ENCODE peak calls at places on chromosomes 13 and 19, in five cellular contexts. U is HCT116, Y is MM.1S, G is neural progenitor cell, B is GM23248. O is an unnamed sample.
A peak's percentile ranks its signal among the peaks of the same experiment; 100 is the strongest.

GRCh38 chr13:111265701-111266035 is 54.8 kb upstream of the TEX29 start:
- DNase-seq in U (no peak), Y (no peak), G (peak; percentile 15), B (no peak), O (no peak)

GRCh38 chr13:72920097-72920496 is 138.2 kb downstream of the PIBF1 start:
- DNase-seq in U (no peak), Y (no peak), G (no peak), B (peak; percentile 42), O (no peak)

GRCh38 chr19:48537541-48537940 is 14.4 kb upstream of the SULT2B1 start:
- DNase-seq in U (no peak), Y (no peak), G (no peak), B (no peak), O (no peak)

GRCh38 chr13:79417741-79418140 is 11.7 kb upstream of the RBM26 start:
- DNase-seq in U (no peak), Y (no peak), G (no peak), B (no peak), O (no peak)

GRCh38 chr13:26037302-26037701 is 14.5 kb downstream of the SHISA2 start:
- DNase-seq in U (peak; percentile 23), Y (no peak), G (peak; percentile 84), B (no peak), O (peak; percentile 37)

GRCh38 chr19:36489920-36490415 is 607 bp upstream of the ZNF566 start:
- DNase-seq in U (no peak), Y (peak; percentile 18), G (peak; percentile 96), B (peak; percentile 93), O (peak; percentile 93)

GRCh38 chr13:27403252-27403678 is 21.2 kb upstream of the GTF3A start:
- DNase-seq in U (no peak), Y (no peak), G (peak; percentile 61), B (peak; percentile 79), O (no peak)

GRCh38 chr19:39237200-39238184 is 7.3 kb downstream of the IFNL3 start:
- DNase-seq in U (peak; percentile 3), Y (peak; percentile 79), G (no peak), B (no peak), O (peak; percentile 81)

GRCh38 chr19:41753159-41753558 is 2.2 kb upstream of the CEACAM6 start:
- DNase-seq in U (peak; percentile 34), Y (peak; percentile 50), G (peak; percentile 50), B (peak; percentile 52), O (peak; percentile 69)

GRCh38 chr13:104106705-104107393 is 1040.6 kb upstream of the SLC10A2 start:
- DNase-seq in U (no peak), Y (no peak), G (no peak), B (no peak), O (no peak)

GRCh38 chr19:44712864-44713515 is 14.0 kb downstream of the CEACAM16 start:
- DNase-seq in U (no peak), Y (peak; percentile 50), G (no peak), B (peak; percentile 23), O (no peak)

GRCh38 chr13:75841905-75842304 is 205.8 kb downstream of the LMO7 start:
- DNase-seq in U (no peak), Y (no peak), G (no peak), B (no peak), O (no peak)

GRCh38 chr19:10751109-10751972 is 33.5 kb downstream of the DNM2 start:
- DNase-seq in U (no peak), Y (no peak), G (no peak), B (no peak), O (no peak)

GRCh38 chr19:33520048-33520643 is 1.4 kb downstream of the PEPD start:
- DNase-seq in U (no peak), Y (no peak), G (no peak), B (no peak), O (no peak)

GRCh38 chr13:42832341-42833153 is 51.2 kb downstream of the FAM216B start:
- DNase-seq in U (no peak), Y (no peak), G (no peak), B (peak; percentile 94), O (no peak)

GRCh38 chr13:105758929-105759328 is 776.5 kb downstream of the EFNB2 start:
- DNase-seq in U (no peak), Y (no peak), G (no peak), B (no peak), O (no peak)

GRCh38 chr19:31058676-31059075 is 290.6 kb downstream of the TSHZ3 start:
- DNase-seq in U (no peak), Y (no peak), G (no peak), B (no peak), O (no peak)

GRCh38 chr13:92315265-92315664 is 911.3 kb upstream of the GPC6 start:
- DNase-seq in U (no peak), Y (peak; percentile 12), G (no peak), B (no peak), O (no peak)
- TF ChIP-seq EZH2phosphoT487 in U (no peak), Y (no peak), G (no peak), B (no peak), O (no peak)

GRCh38 chr19:1263198-1263597 is 5.9 kb upstream of the CIRBP start:
- DNase-seq in U (no peak), Y (no peak), G (no peak), B (no peak), O (no peak)
- H3K27ac ChIP-seq in U (peak overlapping the region; percentile 99), Y (no peak overlapping the region), G (no peak overlapping the region), B (no peak overlapping the region), O (peak overlapping the region; percentile 93)

GRCh38 chr19:55160128-55160985 is 2.8 kb upstream of the TNNI3 start:
- DNase-seq in U (peak; percentile 92), Y (peak; percentile 85), G (peak; percentile 97), B (peak; percentile 96), O (peak; percentile 95)

GRCh38 chr19:55158423-55158822 is 891 bp upstream of the TNNI3 start:
- DNase-seq in U (no peak), Y (no peak), G (no peak), B (no peak), O (no peak)

GRCh38 chr19:55160986-55161365 is 3.4 kb upstream of the TNNI3 start:
- DNase-seq in U (no peak), Y (no peak), G (no peak), B (no peak), O (no peak)

GRCh38 chr19:55157064-55157908 is at the start of gene TNNI3:
- DNase-seq in U (no peak), Y (no peak), G (no peak), B (no peak), O (no peak)

DNA sequence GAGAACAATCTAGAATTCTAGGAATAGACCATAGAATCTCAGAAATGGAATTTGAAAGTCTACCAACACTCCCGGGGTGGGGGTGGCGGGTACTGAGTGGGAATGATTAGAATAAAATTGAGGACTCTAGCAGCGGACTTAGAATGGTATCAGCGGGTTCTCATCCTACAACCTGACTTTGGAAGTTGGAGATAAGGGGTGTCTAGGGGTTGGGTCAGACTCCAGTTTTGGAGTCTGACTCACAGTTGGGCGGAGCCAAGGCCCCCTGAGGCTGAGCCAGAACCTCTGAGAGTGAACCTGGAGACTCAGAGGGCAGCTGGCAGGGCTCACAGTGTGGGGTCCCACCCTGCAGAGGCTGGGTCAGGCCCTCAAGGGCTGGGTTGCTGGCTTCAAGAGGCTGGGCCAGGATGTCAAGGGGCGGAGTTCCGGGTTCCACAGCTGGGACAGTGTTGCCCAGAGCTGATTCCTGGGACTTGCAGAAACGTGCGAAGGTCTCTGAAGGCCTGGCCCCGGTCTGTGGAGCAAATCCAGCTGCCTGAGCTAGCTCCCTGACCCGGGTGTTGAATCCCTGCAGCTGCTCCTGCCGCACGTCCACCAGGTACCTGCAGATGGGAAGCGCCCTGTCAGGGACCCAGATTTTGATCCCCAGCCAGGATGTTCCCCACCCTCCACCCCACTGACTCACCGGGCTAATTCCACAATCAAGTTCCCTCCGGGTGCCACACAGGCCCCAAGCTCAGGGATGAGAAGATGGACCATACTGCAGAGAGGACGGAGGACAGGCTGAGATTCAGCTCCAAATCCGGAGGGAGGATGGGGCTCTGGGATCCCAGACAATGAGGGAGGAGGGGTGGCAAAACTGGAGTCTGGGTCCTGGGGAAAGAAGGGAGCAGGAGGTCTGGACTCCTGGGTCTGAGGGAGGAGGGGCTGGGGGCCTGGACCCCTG is 1.6 kb upstream of the TNNI3 start:
- DNase-seq in U (no peak), Y (no peak), G (no peak), B (peak; percentile 60), O (no peak)
- TF ChIP-seq EZH2phosphoT487 in U (no peak), Y (no peak), G (no peak), B (no peak), O (no peak)

GRCh38 chr19:6724631-6725185 is 4.3 kb upstream of the C3 start:
- DNase-seq in U (no peak), Y (no peak), G (no peak), B (no peak), O (no peak)
- H3K27ac ChIP-seq in U (no peak overlapping the region), Y (no peak overlapping the region), G (no peak overlapping the region), B (no peak overlapping the region), O (no peak overlapping the region)